ENCODE peak calls at places on chromosomes 2 and 18, in nine cellular contexts. I, F, H, T, B, P, O, K and U are unnamed samples.

GRCh38 chr2:55965276-55965675 is 41.7 kb upstream of the EFEMP1 start:
- DNase-seq in K (no peak), P (no peak), O (no peak), T (no peak), I (no peak), F (no peak), B (no peak), H (no peak), U (no peak)

GRCh38 chr2:69196327-69197117 is 183.5 kb downstream of the ANTXR1 start:
- DNase-seq in B (no peak), K (no peak), I (no peak), H (no peak), T (no peak), F (no peak), P (no peak), O (no peak), U (no peak)

GRCh38 chr18:2988041-2988794 is 24.7 kb downstream of the LPIN2 start:
- DNase-seq in I (no peak), P (no peak), F (no peak), O (no peak), K (no peak), H (no peak), T (no peak), B (no peak), U (no peak)

GRCh38 chr2:14910659-14911058 is 278.1 kb downstream of the LRATD1 start:
- DNase-seq in H (no peak), O (no peak), P (no peak), F (no peak), B (no peak), T (no peak), I (no peak), K (no peak), U (no peak)

GRCh38 chr2:73850009-73850408 is 21.2 kb downstream of the STAMBP start:
- DNase-seq in T (no peak), O (no peak), I (no peak), B (no peak), H (no peak), P (no peak), F (no peak), K (no peak), U (no peak)

GRCh38 chr2:196598846-196599245 is 40.7 kb upstream of the CCDC150 start:
- DNase-seq in B (no peak), K (no peak), O (no peak), H (no peak), T (no peak), P (no peak), I (no peak), F (no peak), U (no peak)

GRCh38 chr2:185522472-185522871 is 216.1 kb upstream of the FSIP2 start:
- DNase-seq in B (no peak), I (no peak), H (no peak), O (no peak), F (no peak), T (no peak), K (no peak), P (no peak), U (no peak)

GRCh38 chr2:231176061-231176460 is 22.4 kb upstream of the ARMC9 start:
- DNase-seq in O (no peak), B (no peak), K (no peak), I (no peak), H (no peak), P (no peak), F (no peak), T (no peak), U (no peak)

GRCh38 chr2:150596071-150596470 is 108.6 kb upstream of the RND3 start:
- DNase-seq in F (no peak), H (no peak), I (no peak), K (no peak), P (no peak), B (no peak), T (no peak), O (no peak), U (no peak)

GRCh38 chr2:203983064-203983715 is 46.6 kb downstream of the ICOS start:
- DNase-seq in I (no peak), H (no peak), K (no peak), F (no peak), P (no peak), O (no peak), B (no peak), T (no peak), U (no peak)

GRCh38 chr2:47098953-47099352 is 56.2 kb downstream of the STPG4 start:
- DNase-seq in B (no peak), T (no peak), K (no peak), I (no peak), O (no peak), H (no peak), F (no peak), P (no peak), U (no peak)

GRCh38 chr2:72785517-72785916 is 40.3 kb downstream of the EXOC6B start:
- DNase-seq in I (no peak), P (no peak), O (no peak), K (no peak), F (no peak), T (no peak), H (no peak), B (no peak), U (no peak)

GRCh38 chr2:164785447-164785846 is 56.2 kb downstream of the COBLL1 start:
- DNase-seq in O (no peak), T (no peak), H (no peak), K (no peak), I (no peak), F (no peak), B (no peak), P (no peak), U (no peak)

GRCh38 chr2:227267406-227268115 is 57.5 kb upstream of the MFF start:
- DNase-seq in O (no peak), B (no peak), K (no peak), F (no peak), T (no peak), I (no peak), H (no peak), P (no peak), U (no peak)